ENCODE peak calls at places on chromosomes 7 and 10, in nine cellular contexts. One of them, this sample, is unnamed.

GRCh38 chr10:131760416-131761166 is 140.2 kb upstream of the PPP2R2D start:
- DNase-seq in HepG2: no peak
- DNase-seq in prostate gland: no peak
- DNase-seq in sigmoid colon: no peak
- DNase-seq in H1: peak
- DNase-seq in endothelial cell of umbilical vein: no peak
- DNase-seq in HCT116: no peak
- DNase-seq in transverse colon: no peak
- DNase-seq in GM12878: no peak
- DNase-seq in this sample: no peak

GRCh38 chr7:26317211-26317610 is 25.5 kb downstream of the SNX10 start:
- DNase-seq in prostate gland: no peak
- DNase-seq in HepG2: no peak
- DNase-seq in HCT116: no peak
- DNase-seq in H1: no peak
- DNase-seq in sigmoid colon: no peak
- DNase-seq in transverse colon: no peak
- DNase-seq in GM12878: no peak
- DNase-seq in endothelial cell of umbilical vein: no peak
- DNase-seq in this sample: no peak

GRCh38 chr7:1127001-1127400 is 33.0 kb downstream of the ZFAND2A start:
- DNase-seq in HCT116: no peak
- DNase-seq in endothelial cell of umbilical vein: no peak
- DNase-seq in GM12878: no peak
- DNase-seq in H1: no peak
- DNase-seq in prostate gland: no peak
- DNase-seq in sigmoid colon: no peak
- DNase-seq in transverse colon: no peak
- DNase-seq in HepG2: no peak
- DNase-seq in this sample: no peak

GRCh38 chr7:55254596-55255500 is 110.3 kb upstream of the LANCL2 start:
- DNase-seq in transverse colon: peak
- DNase-seq in HepG2: peak
- DNase-seq in HCT116: peak
- DNase-seq in prostate gland: peak
- DNase-seq in endothelial cell of umbilical vein: peak
- DNase-seq in H1: peak
- DNase-seq in sigmoid colon: peak
- DNase-seq in GM12878: no peak
- DNase-seq in this sample: peak

GRCh38 chr7:102044984-102045673 is 227.7 kb downstream of the CUX1 start:
- DNase-seq in GM12878: no peak
- DNase-seq in prostate gland: no peak
- DNase-seq in endothelial cell of umbilical vein: no peak
- DNase-seq in HepG2: no peak
- DNase-seq in transverse colon: no peak
- DNase-seq in HCT116: peak
- DNase-seq in sigmoid colon: peak
- DNase-seq in H1: no peak
- DNase-seq in this sample: no peak

GRCh38 chr10:106571216-106571954 is 593.1 kb downstream of the SORCS1 start:
- DNase-seq in transverse colon: no peak
- DNase-seq in GM12878: no peak
- DNase-seq in H1: no peak
- DNase-seq in HepG2: no peak
- DNase-seq in endothelial cell of umbilical vein: no peak
- DNase-seq in sigmoid colon: no peak
- DNase-seq in prostate gland: no peak
- DNase-seq in HCT116: no peak
- DNase-seq in this sample: no peak

GRCh38 chr7:23895666-23896096 is 185.7 kb downstream of the STK31 start:
- DNase-seq in HepG2: no peak
- DNase-seq in GM12878: no peak
- DNase-seq in transverse colon: no peak
- DNase-seq in H1: no peak
- DNase-seq in endothelial cell of umbilical vein: no peak
- DNase-seq in sigmoid colon: no peak
- DNase-seq in prostate gland: no peak
- DNase-seq in HCT116: no peak
- DNase-seq in this sample: no peak

GRCh38 chr7:374706-375490 is 84.9 kb downstream of the FOXL3 start:
- DNase-seq in GM12878: no peak
- DNase-seq in sigmoid colon: no peak
- DNase-seq in H1: no peak
- DNase-seq in HepG2: no peak
- DNase-seq in endothelial cell of umbilical vein: no peak
- DNase-seq in transverse colon: peak
- DNase-seq in prostate gland: no peak
- DNase-seq in HCT116: no peak
- DNase-seq in this sample: no peak

GRCh38 chr7:51301806-51302205 is 14.8 kb downstream of the COBL start:
- DNase-seq in transverse colon: no peak
- DNase-seq in H1: no peak
- DNase-seq in HCT116: no peak
- DNase-seq in endothelial cell of umbilical vein: no peak
- DNase-seq in sigmoid colon: no peak
- DNase-seq in GM12878: no peak
- DNase-seq in prostate gland: no peak
- DNase-seq in HepG2: no peak
- DNase-seq in this sample: no peak

GRCh38 chr7:100369105-100369504 is 4.2 kb upstream of the PILRA start:
- DNase-seq in GM12878: peak
- DNase-seq in transverse colon: peak
- DNase-seq in endothelial cell of umbilical vein: no peak
- DNase-seq in H1: no peak
- DNase-seq in HepG2: no peak
- DNase-seq in prostate gland: no peak
- DNase-seq in sigmoid colon: peak
- DNase-seq in HCT116: no peak
- DNase-seq in this sample: peak

GRCh38 chr7:113784317-113784716 is 134.5 kb downstream of the PPP1R3A start:
- DNase-seq in H1: no peak
- DNase-seq in HCT116: no peak
- DNase-seq in transverse colon: no peak
- DNase-seq in prostate gland: no peak
- DNase-seq in GM12878: no peak
- DNase-seq in HepG2: no peak
- DNase-seq in sigmoid colon: no peak
- DNase-seq in endothelial cell of umbilical vein: peak
- DNase-seq in this sample: no peak

GRCh38 chr10:77037735-77038411 is 599.7 kb downstream of the KCNMA1 start:
- DNase-seq in endothelial cell of umbilical vein: no peak
- DNase-seq in GM12878: no peak
- DNase-seq in HCT116: no peak
- DNase-seq in sigmoid colon: no peak
- DNase-seq in H1: peak
- DNase-seq in transverse colon: no peak
- DNase-seq in HepG2: no peak
- DNase-seq in prostate gland: no peak
- DNase-seq in this sample: no peak

GRCh38 chr10:47403401-47404318 is 19.6 kb upstream of the ZNF488 start:
- DNase-seq in HepG2: no peak
- DNase-seq in transverse colon: no peak
- DNase-seq in H1: peak
- DNase-seq in sigmoid colon: no peak
- DNase-seq in GM12878: no peak
- DNase-seq in HCT116: no peak
- DNase-seq in endothelial cell of umbilical vein: no peak
- DNase-seq in prostate gland: no peak
- DNase-seq in this sample: no peak

GRCh38 chr10:93437000-93437945 is 44.9 kb downstream of the MYOF start:
- DNase-seq in endothelial cell of umbilical vein: peak
- DNase-seq in prostate gland: peak
- DNase-seq in HepG2: peak
- DNase-seq in GM12878: no peak
- DNase-seq in transverse colon: peak
- DNase-seq in H1: peak
- DNase-seq in sigmoid colon: peak
- DNase-seq in HCT116: peak
- DNase-seq in this sample: no peak

GRCh38 chr10:11095374-11095785 is 77.7 kb downstream of the CELF2 start:
- DNase-seq in transverse colon: no peak
- DNase-seq in prostate gland: no peak
- DNase-seq in endothelial cell of umbilical vein: no peak
- DNase-seq in HCT116: no peak
- DNase-seq in sigmoid colon: no peak
- DNase-seq in H1: no peak
- DNase-seq in HepG2: no peak
- DNase-seq in GM12878: no peak
- DNase-seq in this sample: no peak

GRCh38 chr10:15387021-15387420 is 15.9 kb upstream of the FAM171A1 start:
- DNase-seq in sigmoid colon: no peak
- DNase-seq in HCT116: no peak
- DNase-seq in transverse colon: no peak
- DNase-seq in HepG2: no peak
- DNase-seq in H1: no peak
- DNase-seq in endothelial cell of umbilical vein: no peak
- DNase-seq in GM12878: no peak
- DNase-seq in prostate gland: no peak
- DNase-seq in this sample: no peak

DNA sequence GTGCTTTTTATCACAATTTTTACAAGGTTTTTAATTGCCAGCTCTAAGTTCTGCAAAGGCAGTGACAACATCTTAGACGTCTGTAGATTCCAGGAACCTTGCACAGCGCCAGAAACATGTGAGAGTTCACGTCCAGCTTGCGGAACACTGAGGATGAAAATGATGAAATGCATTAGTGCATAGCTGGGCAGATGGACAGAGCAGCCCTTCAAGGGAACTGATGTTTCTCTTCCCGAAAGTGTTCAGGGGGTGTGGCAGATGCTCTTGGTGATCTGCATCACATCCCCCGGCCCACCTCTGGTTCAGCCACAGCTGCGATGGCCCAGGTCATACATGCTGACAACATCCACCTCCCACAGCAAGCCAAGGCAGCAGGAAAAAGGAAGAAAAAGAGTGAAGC is 40.9 kb downstream of the ITIH5 start:
- DNase-seq in HepG2: no peak
- DNase-seq in sigmoid colon: peak
- DNase-seq in prostate gland: no peak
- DNase-seq in HCT116: no peak
- DNase-seq in H1: no peak
- DNase-seq in GM12878: no peak
- DNase-seq in endothelial cell of umbilical vein: no peak
- DNase-seq in transverse colon: peak
- DNase-seq in this sample: no peak
- TF ChIP-seq POLR2AphosphoS5 in HepG2: no peak
- TF ChIP-seq POLR2AphosphoS5 in sigmoid colon: peak
- TF ChIP-seq POLR2AphosphoS5 in prostate gland: no peak
- TF ChIP-seq POLR2AphosphoS5 in HCT116: no peak
- TF ChIP-seq POLR2AphosphoS5 in H1: no peak
- TF ChIP-seq POLR2AphosphoS5 in GM12878: no peak
- TF ChIP-seq POLR2AphosphoS5 in endothelial cell of umbilical vein: no peak
- TF ChIP-seq POLR2AphosphoS5 in transverse colon: peak
- TF ChIP-seq POLR2AphosphoS5 in this sample: no peak

GRCh38 chr10:128125944-128126764 is at the start of gene MKI67:
- DNase-seq in H1: peak
- DNase-seq in GM12878: peak
- DNase-seq in endothelial cell of umbilical vein: peak
- DNase-seq in HCT116: peak
- DNase-seq in transverse colon: peak
- DNase-seq in prostate gland: peak
- DNase-seq in sigmoid colon: peak
- DNase-seq in HepG2: peak
- DNase-seq in this sample: peak
- TF ChIP-seq POLR2A in H1: no peak
- TF ChIP-seq POLR2A in GM12878: peak
- TF ChIP-seq POLR2A in endothelial cell of umbilical vein: no peak
- TF ChIP-seq POLR2A in HCT116: no peak
- TF ChIP-seq POLR2A in transverse colon: no peak
- TF ChIP-seq POLR2A in prostate gland: no peak
- TF ChIP-seq POLR2A in sigmoid colon: no peak
- TF ChIP-seq POLR2A in HepG2: no peak
- TF ChIP-seq POLR2A in this sample: peak

DNA sequence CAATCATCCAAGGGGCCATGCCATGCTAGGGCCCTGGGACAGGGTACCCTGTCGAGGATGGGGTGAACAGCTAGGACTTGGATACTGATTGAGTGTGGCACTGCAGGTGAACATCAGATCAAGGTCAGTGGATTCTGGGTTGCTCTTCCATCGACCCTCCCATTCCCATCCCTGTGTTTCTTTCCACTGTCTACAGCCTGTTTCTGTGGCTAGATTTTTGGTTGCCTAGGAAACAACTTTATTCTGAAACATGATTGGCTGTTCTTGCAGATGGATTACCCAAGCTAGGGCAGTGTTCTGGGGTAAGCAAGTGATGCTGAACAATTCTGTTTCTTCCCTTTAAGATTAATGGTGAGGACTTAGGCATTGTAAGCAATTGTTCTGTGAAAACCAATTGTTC is 102.5 kb upstream of the BTBD16 start:
- DNase-seq in H1: no peak
- DNase-seq in prostate gland: no peak
- DNase-seq in HCT116: no peak
- DNase-seq in HepG2: no peak
- DNase-seq in GM12878: no peak
- DNase-seq in sigmoid colon: no peak
- DNase-seq in endothelial cell of umbilical vein: no peak
- DNase-seq in transverse colon: no peak
- DNase-seq in this sample: no peak
- TF ChIP-seq POLR2AphosphoS5 in H1: no peak
- TF ChIP-seq POLR2AphosphoS5 in prostate gland: no peak
- TF ChIP-seq POLR2AphosphoS5 in HCT116: no peak
- TF ChIP-seq POLR2AphosphoS5 in HepG2: no peak
- TF ChIP-seq POLR2AphosphoS5 in GM12878: no peak
- TF ChIP-seq POLR2AphosphoS5 in sigmoid colon: no peak
- TF ChIP-seq POLR2AphosphoS5 in endothelial cell of umbilical vein: no peak
- TF ChIP-seq POLR2AphosphoS5 in transverse colon: no peak
- TF ChIP-seq POLR2AphosphoS5 in this sample: no peak

DNA sequence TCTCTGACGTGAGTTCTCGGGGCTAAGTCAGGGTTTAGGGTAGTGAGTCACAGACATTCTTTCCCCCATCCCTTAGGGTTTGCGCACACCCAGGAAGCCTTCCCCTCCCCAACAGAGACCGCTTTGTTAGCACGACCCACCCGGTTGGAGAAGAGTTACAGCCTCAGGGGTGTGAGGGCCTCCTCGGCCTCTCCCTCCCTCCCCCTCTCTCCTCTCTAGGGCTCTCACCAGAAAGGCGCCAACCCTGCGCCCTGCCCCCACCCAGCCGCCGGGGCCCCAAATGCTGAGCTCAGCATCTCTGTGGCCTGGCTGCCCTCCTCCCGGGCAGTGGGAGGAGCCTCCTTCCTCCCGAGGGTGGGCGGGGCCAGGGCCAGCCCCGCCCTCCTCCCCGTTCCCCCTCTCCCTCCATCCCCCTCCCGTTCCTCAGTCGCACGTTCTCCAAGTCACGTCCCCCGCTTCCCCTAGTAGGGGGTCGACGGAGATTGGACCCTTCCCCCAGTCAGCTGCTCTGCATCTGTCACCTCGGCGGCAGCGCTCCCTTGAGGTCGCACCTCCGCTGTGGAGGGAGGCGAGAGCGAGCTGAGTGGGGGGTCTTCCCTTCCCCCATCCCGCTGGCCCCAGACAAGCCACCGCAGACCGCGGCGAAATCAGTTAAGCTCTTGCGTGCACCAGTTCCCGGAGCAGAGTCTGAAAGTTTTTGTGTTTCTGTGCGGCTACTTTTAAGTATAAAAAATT is 13.0 kb upstream of the DDIT4 start:
- DNase-seq in endothelial cell of umbilical vein: peak
- DNase-seq in prostate gland: peak
- DNase-seq in H1: peak
- DNase-seq in GM12878: peak
- DNase-seq in HepG2: peak
- DNase-seq in HCT116: no peak
- DNase-seq in sigmoid colon: peak
- DNase-seq in transverse colon: peak
- DNase-seq in this sample: peak
- TF ChIP-seq POLR2A in endothelial cell of umbilical vein: no peak
- TF ChIP-seq POLR2A in prostate gland: peak
- TF ChIP-seq POLR2A in H1: peak
- TF ChIP-seq POLR2A in GM12878: peak
- TF ChIP-seq POLR2A in HepG2: peak
- TF ChIP-seq POLR2A in HCT116: no peak
- TF ChIP-seq POLR2A in sigmoid colon: peak
- TF ChIP-seq POLR2A in transverse colon: peak
- TF ChIP-seq POLR2A in this sample: no peak

This sample was measured in GM12891.